ENCODE peak calls at places on chromosomes 5 and 9, in eight cellular contexts. A is A673, I is astrocyte, V is lower lobe of right lung, G is fibroblast of lung, O is endothelial cell of umbilical vein, Z is cardiac muscle cell, T is IMR-90. R is an unnamed sample.

GRCh38 chr5:127746756-127747155 is 43.6 kb downstream of the CCDC192 start:
- DNase-seq in A (peak; percentile 4), I (peak; percentile 17), V (no peak), G (peak; percentile 59), O (peak; percentile 27), Z (no peak), T (peak; percentile 55), R (no peak)

GRCh38 chr9:8733096-8733954 is 933.7 kb upstream of the DMAC1 start:
- DNase-seq in A (peak; percentile 98), I (peak; percentile 45), V (no peak), G (peak; percentile 63), O (peak; percentile 43), Z (no peak), T (no peak), R (no peak)

GRCh38 chr9:87070331-87070730 is 123.0 kb upstream of the GAS1 start:
- DNase-seq in A (no peak), I (no peak), V (no peak), G (no peak), O (no peak), Z (no peak), T (no peak), R (no peak)

GRCh38 chr9:108994695-108995094 is 18.6 kb downstream of the CTNNAL1 start:
- DNase-seq in A (no peak), I (peak; percentile 20), V (peak; percentile 50), G (peak; percentile 28), O (peak; percentile 95), Z (peak; percentile 14), T (peak; percentile 58), R (no peak)

GRCh38 chr9:114532561-114533237 is 27.4 kb upstream of the WHRN start:
- DNase-seq in A (no peak), I (peak; percentile 41), V (no peak), G (no peak), O (no peak), Z (no peak), T (no peak), R (no peak)

GRCh38 chr9:77843088-77843985 is 188.3 kb downstream of the GNAQ start:
- DNase-seq in A (no peak), I (no peak), V (no peak), G (no peak), O (no peak), Z (no peak), T (no peak), R (no peak)

GRCh38 chr9:109383356-109383755 is 62.5 kb upstream of the EPB41L4B start:
- DNase-seq in A (no peak), I (no peak), V (no peak), G (no peak), O (no peak), Z (no peak), T (no peak), R (no peak)

GRCh38 chr9:116806075-116806474 is 119.0 kb downstream of the TRIM32 start:
- DNase-seq in A (peak; percentile 28), I (no peak), V (no peak), G (no peak), O (no peak), Z (peak; percentile 88), T (peak; percentile 16), R (no peak)

GRCh38 chr9:113523421-113524141 is 60.1 kb downstream of the RGS3 start:
- DNase-seq in A (no peak), I (peak; percentile 10), V (peak; percentile 70), G (no peak), O (peak; percentile 85), Z (no peak), T (no peak), R (peak; percentile 60)

GRCh38 chr9:134619983-134620612 is 21.5 kb upstream of the COL5A1 start:
- DNase-seq in A (no peak), I (no peak), V (peak; percentile 38), G (no peak), O (no peak), Z (no peak), T (no peak), R (peak; percentile 41)

GRCh38 chr9:104658496-104659195 is 35.7 kb upstream of the OR13D1 start:
- DNase-seq in A (no peak), I (no peak), V (no peak), G (no peak), O (no peak), Z (no peak), T (no peak), R (no peak)

GRCh38 chr5:155406815-155407214 is 393.3 kb downstream of the KIF4B start:
- DNase-seq in A (no peak), I (no peak), V (no peak), G (no peak), O (no peak), Z (no peak), T (no peak), R (no peak)

GRCh38 chr9:134211811-134212460 is 47.6 kb upstream of the RNU6ATAC start:
- DNase-seq in A (no peak), I (no peak), V (peak; percentile 9), G (no peak), O (no peak), Z (no peak), T (no peak), R (no peak)

GRCh38 chr5:170155771-170156170 is 50.1 kb downstream of the FOXI1 start:
- DNase-seq in A (no peak), I (no peak), V (no peak), G (no peak), O (no peak), Z (no peak), T (no peak), R (no peak)

GRCh38 chr5:173923236-173924104 is 35.3 kb downstream of the CPEB4 start:
- DNase-seq in A (no peak), I (peak; percentile 54), V (no peak), G (no peak), O (peak; percentile 65), Z (peak; percentile 63), T (peak; percentile 61), R (no peak)

GRCh38 chr5:176614805-176615478 is 5.0 kb upstream of the GPRIN1 start:
- DNase-seq in A (no peak), I (peak; percentile 59), V (no peak), G (peak; percentile 82), O (peak; percentile 80), Z (no peak), T (peak; percentile 88), R (no peak)

GRCh38 chr5:141330299-141331080 is at the start of gene PCDHGA1:
- DNase-seq in A (no peak), I (no peak), V (no peak), G (peak; percentile 67), O (peak; percentile 53), Z (no peak), T (peak; percentile 75), R (peak; percentile 25)

GRCh38 chr9:6842584-6842947 is 84.8 kb downstream of the KDM4C start:
- DNase-seq in A (no peak), I (peak; percentile 42), V (no peak), G (peak; percentile 27), O (peak; percentile 5), Z (no peak), T (peak; percentile 36), R (no peak)

GRCh38 chr9:34375901-34376595 is 650 bp downstream of the MYORG start:
- DNase-seq in A (peak; percentile 37), I (peak; percentile 15), V (peak; percentile 73), G (no peak), O (peak; percentile 42), Z (peak; percentile 44), T (no peak), R (peak; percentile 87)

GRCh38 chr9:112970939-112971338 is 41.1 kb downstream of the ZNF883 start:
- DNase-seq in A (peak; percentile 34), I (no peak), V (no peak), G (peak; percentile 2), O (no peak), Z (no peak), T (no peak), R (no peak)

GRCh38 chr9:18825775-18826174 is 207.2 kb downstream of the SAXO1 start:
- DNase-seq in A (no peak), I (no peak), V (no peak), G (peak; percentile 52), O (no peak), Z (no peak), T (peak; percentile 19), R (no peak)

GRCh38 chr5:89287964-89288363 is 405.0 kb upstream of the MEF2C start:
- DNase-seq in A (no peak), I (no peak), V (no peak), G (no peak), O (no peak), Z (no peak), T (no peak), R (no peak)
- TF ChIP-seq CTCF in A (no peak), I (no peak), V (no peak), G (no peak), O (no peak), Z (no peak), T (no peak), R (no peak)

DNA sequence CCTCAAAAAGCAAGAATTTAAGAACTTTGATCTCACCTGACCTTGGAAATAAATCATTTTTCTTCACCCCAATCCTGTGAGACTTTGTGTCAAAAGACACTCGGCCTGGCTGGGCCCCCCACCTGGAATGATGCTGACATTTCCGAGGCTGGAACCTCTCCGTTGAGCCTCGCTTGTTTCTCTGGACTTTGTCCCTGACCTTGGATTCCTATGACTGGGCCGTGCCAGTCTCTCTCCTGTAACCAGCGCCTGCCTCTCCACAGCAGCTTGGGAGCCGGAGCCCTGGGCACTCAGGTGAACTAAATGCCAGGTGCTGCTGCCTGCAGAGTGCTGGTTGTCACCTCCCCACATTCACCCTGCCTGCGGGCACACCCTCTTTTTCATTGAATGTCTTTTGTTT is 62.7 kb downstream of the RETREG1 start:
- DNase-seq in A (no peak), I (no peak), V (no peak), G (no peak), O (no peak), Z (no peak), T (no peak), R (peak; percentile 75)
- H3K27ac ChIP-seq in A (no peak overlapping the region), I (no peak overlapping the region), V (no peak overlapping the region), G (no peak overlapping the region), O (no peak overlapping the region), Z (no peak overlapping the region), T (no peak overlapping the region), R (no peak overlapping the region)

DNA sequence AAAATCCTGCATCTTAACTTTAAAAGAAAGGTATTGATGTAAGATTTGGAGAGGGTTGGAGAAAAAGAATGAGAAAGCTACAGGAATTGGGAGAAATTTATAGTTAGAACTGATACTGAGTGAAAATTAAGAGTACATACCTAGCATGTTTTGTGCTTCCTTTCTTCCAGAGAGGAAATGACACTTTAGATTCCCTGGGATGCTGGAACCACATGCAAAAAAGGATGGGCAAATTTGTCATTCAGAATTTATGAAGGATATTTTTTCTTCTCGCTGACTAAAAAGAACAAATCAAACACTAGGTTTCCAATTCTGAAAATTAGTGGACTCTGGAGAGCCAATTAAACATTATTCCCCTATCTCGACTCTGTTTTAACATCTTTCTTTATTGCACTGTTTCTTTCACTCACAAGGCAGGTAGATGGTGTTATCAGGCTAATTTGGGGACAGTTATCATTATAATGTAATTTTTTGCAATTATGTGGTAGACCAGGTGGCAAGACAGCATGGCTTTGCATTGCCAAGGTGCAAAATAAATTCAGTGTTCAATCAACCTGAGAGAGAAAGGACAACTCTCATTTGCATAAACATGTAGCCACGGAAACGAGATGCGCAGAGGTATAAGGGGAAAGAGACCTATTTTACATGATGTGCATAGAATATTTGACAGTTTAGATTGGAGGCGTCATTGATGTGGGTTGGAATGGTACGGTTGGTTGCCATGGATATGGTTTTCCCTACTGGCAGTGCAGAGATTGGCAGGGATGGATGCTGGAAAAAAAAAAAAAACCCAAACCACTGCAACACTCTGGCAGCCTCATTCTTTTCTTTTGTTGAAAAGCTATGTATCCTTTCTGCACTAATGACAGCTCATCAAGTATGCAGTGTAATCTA is 320.4 kb upstream of the CCNH start:
- DNase-seq in A (no peak), I (no peak), V (no peak), G (no peak), O (no peak), Z (no peak), T (no peak), R (no peak)
- TF ChIP-seq CTCF in A (no peak), I (no peak), V (no peak), G (no peak), O (no peak), Z (no peak), T (no peak), R (no peak)

GRCh38 chr9:72315510-72316287 is 49.3 kb downstream of the ZFAND5 start:
- DNase-seq in A (peak; percentile 22), I (peak; percentile 56), V (peak; percentile 57), G (peak; percentile 91), O (no peak), Z (no peak), T (peak; percentile 16), R (no peak)
- H3K27ac ChIP-seq in A (peak overlapping the region; percentile 51), I (no peak overlapping the region), V (peak overlapping the region; percentile 81), G (no peak overlapping the region), O (no peak overlapping the region), Z (no peak overlapping the region), T (peak overlapping the region; percentile 0), R (peak overlapping the region; percentile 75)

R was measured in Peyer's patch.